ENCODE peak calls at places on chromosomes 1 and 21, in nine cellular contexts. X, A, Z, L, R, H, P, Q and M are unnamed samples.

GRCh38 chr1:205013683-205014367 is 29.2 kb upstream of the CNTN2 start:
- DNase-seq in X (no peak), A (no peak), L (no peak), R (no peak), P (no peak), H (peak), Q (peak), Z (no peak), M (no peak)

GRCh38 chr1:198641506-198641905 is 2.7 kb downstream of the PTPRC start:
- DNase-seq in A (peak), P (no peak), Z (no peak), R (no peak), L (no peak), H (no peak), X (no peak), Q (no peak), M (no peak)

GRCh38 chr1:84300991-84301758 is at the start of gene SAMD13:
- DNase-seq in H (peak), R (peak), Q (peak), X (peak), L (peak), A (peak), Z (peak), P (peak), M (peak)

GRCh38 chr1:223513309-223513708 is 120.1 kb downstream of the CCDC185 start:
- DNase-seq in P (no peak), H (no peak), Z (no peak), X (no peak), Q (no peak), A (no peak), R (no peak), L (no peak), M (no peak)

GRCh38 chr21:34603002-34603709 is 11.8 kb downstream of the RCAN1 start:
- DNase-seq in H (peak), R (peak), L (peak), P (peak), A (peak), Z (peak), X (peak), Q (peak), M (peak)

GRCh38 chr1:26360051-26360806 is 6.3 kb upstream of the CRYBG2 start:
- DNase-seq in R (peak), L (no peak), Q (no peak), X (no peak), A (no peak), P (no peak), Z (peak), H (no peak), M (no peak)

GRCh38 chr1:113453771-113454083 is 63.4 kb downstream of the MAGI3 start:
- DNase-seq in H (no peak), X (no peak), Z (no peak), A (peak), P (no peak), L (no peak), R (no peak), Q (no peak), M (no peak)

GRCh38 chr1:43171312-43171875 is 696 bp downstream of the EBNA1BP2 start:
- DNase-seq in X (no peak), P (no peak), H (no peak), L (no peak), Q (no peak), R (no peak), A (no peak), Z (no peak), M (no peak)

GRCh38 chr1:6470132-6471085 is 4.4 kb upstream of the TNFRSF25 start:
- DNase-seq in A (no peak), X (no peak), H (no peak), Z (no peak), P (no peak), L (no peak), R (no peak), Q (no peak), M (no peak)

GRCh38 chr21:38965910-38966504 is 160.3 kb downstream of the ETS2 start:
- DNase-seq in H (no peak), L (peak), Q (no peak), R (no peak), A (no peak), X (no peak), Z (peak), P (no peak), M (peak)

GRCh38 chr1:108610073-108610472 is 50.2 kb downstream of the EEIG2 start:
- DNase-seq in P (no peak), Q (no peak), L (no peak), Z (no peak), H (no peak), X (no peak), R (no peak), A (no peak), M (no peak)

GRCh38 chr1:167627865-167628641 is 2.0 kb upstream of the RCSD1 start:
- DNase-seq in X (no peak), L (no peak), R (peak), H (no peak), Q (peak), Z (peak), A (peak), P (no peak), M (peak)

GRCh38 chr1:68121536-68121935 is 71.1 kb upstream of the DIRAS3 start:
- DNase-seq in L (no peak), Q (no peak), A (no peak), P (no peak), H (no peak), X (no peak), R (no peak), Z (no peak), M (no peak)

GRCh38 chr1:48076017-48076416 is 78.8 kb upstream of the TRABD2B start:
- DNase-seq in A (no peak), R (no peak), Z (no peak), X (peak), P (no peak), Q (no peak), L (no peak), H (no peak), M (no peak)

GRCh38 chr1:11934295-11935039 is at the start of gene PLOD1:
- DNase-seq in Z (peak), P (peak), X (peak), R (peak), H (peak), L (peak), Q (peak), A (peak), M (peak)
- TF ChIP-seq POLR2A in Z (peak), P (no peak), X (no peak), R (peak), H (peak), L (peak), Q (peak), A (peak), M (peak)

GRCh38 chr1:156804572-156805243 is 11.9 kb downstream of the SH2D2A start:
- DNase-seq in Q (no peak), X (no peak), A (no peak), Z (no peak), H (no peak), R (no peak), L (no peak), P (no peak), M (no peak)

GRCh38 chr1:156801409-156802121 is 15.1 kb downstream of the SH2D2A start:
- DNase-seq in Z (no peak), R (peak), A (no peak), Q (peak), P (no peak), L (peak), H (no peak), X (no peak), M (peak)

GRCh38 chr1:156802421-156802820 is 14.2 kb downstream of the SH2D2A start:
- DNase-seq in R (peak), Q (no peak), H (no peak), A (no peak), P (no peak), Z (no peak), L (no peak), X (peak), M (no peak)

GRCh38 chr1:156804026-156804425 is 12.6 kb downstream of the SH2D2A start:
- DNase-seq in R (no peak), X (no peak), Z (no peak), L (no peak), A (no peak), P (no peak), Q (no peak), H (no peak), M (no peak)

DNA sequence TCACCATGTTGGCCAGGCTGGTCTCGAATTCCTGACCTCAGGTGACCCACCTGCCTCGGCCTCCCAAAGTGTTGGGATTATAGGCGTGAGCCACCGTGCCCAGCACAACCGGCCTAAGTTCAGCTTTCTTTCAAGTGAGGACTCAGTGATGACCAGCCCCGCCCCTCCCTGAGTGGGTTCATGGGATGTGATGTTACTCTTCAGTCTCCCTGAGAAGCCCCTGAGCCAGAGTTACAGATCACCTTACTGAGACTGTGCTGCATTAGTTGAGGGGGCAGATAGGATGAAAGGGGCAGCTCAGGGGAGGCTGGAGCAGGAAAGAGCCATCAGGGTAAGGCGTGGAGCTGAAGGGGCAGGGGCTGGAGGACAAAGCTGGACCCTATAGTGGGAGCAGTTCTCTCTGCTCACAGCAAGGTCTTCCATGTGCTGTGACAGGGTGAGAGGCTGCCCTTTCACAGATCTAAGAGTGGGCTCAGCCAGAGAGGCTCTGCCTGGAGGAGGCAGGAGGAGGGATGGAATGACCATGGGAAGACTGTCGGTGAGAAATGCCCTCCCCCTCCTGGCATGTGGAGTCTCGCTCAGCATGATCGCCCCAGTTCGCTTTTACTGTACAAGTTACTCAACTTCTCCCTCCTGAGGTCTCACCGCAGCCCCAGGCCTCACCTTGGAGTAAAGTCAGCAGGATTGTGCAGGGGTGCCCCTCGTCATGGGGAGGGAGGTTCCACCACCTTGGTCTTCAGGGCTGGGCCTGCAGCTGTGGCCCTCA is 13.4 kb downstream of the SH2D2A start:
- DNase-seq in Q (no peak), H (no peak), L (no peak), R (no peak), P (no peak), A (no peak), X (no peak), Z (no peak), M (no peak)
- TF ChIP-seq POLR2A in Q (no peak), H (no peak), L (no peak), R (no peak), P (no peak), A (no peak), X (no peak), Z (no peak), M (no peak)

GRCh38 chr1:1752671-1753606 is 25.3 kb downstream of the NADK start:
- DNase-seq in L (no peak), R (no peak), A (no peak), Z (no peak), P (no peak), H (no peak), X (no peak), Q (no peak), M (no peak)
- TF ChIP-seq POLR2A in L (no peak), R (no peak), A (no peak), Z (no peak), P (no peak), H (no peak), X (no peak), Q (no peak), M (no peak)

DNA sequence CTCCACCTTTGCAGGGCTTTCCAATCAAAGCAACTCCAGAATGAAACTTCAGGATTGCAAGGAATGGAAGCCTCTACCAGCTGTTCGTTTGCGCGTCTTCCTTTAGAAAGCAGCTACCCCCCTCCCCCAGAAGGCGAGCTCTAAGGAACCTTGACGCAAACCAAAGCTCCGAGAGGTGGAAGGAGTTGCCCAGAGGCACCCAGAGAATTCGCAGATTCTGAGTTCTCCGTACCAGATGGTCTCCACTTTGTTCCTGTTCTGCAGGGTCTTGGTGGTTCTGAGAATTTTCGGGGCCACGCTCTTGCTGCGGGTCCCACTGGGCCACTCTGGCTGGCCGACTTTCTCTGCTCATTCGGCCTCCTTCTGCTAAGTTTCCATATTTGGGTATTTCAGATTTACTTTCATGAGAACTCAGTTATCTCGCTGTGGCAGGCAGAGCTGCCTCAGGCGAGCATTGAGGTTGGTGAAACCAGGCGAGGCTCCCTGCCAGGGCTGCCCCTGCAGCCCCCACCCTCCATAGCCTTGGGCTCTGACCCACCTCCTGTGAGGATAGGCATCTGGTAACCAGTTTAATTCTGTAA is 798 bp downstream of the TRAF5 start:
- DNase-seq in H (no peak), X (no peak), A (peak), L (no peak), P (no peak), Z (peak), Q (peak), R (peak), M (peak)
- TF ChIP-seq POLR2A in H (no peak), X (no peak), A (no peak), L (no peak), P (no peak), Z (no peak), Q (peak), R (no peak), M (no peak)

GRCh38 chr1:213988639-213989070 is 882 bp downstream of the PROX1 start:
- DNase-seq in X (no peak), P (no peak), Z (no peak), Q (no peak), A (no peak), R (no peak), H (no peak), L (no peak), M (peak)

GRCh38 chr1:213987422-213987875 is 324 bp upstream of the PROX1 start:
- DNase-seq in A (no peak), P (no peak), R (no peak), Q (no peak), L (no peak), Z (no peak), H (no peak), X (no peak), M (no peak)

GRCh38 chr1:213989740-213990472 is 2.1 kb downstream of the PROX1 start:
- DNase-seq in Z (peak), R (no peak), P (no peak), H (no peak), Q (no peak), X (no peak), L (no peak), A (no peak), M (no peak)

GRCh38 chr1:213987876-213988638 is at the start of gene PROX1:
- DNase-seq in R (peak), Q (peak), X (peak), H (peak), P (peak), L (peak), Z (peak), A (peak), M (peak)

GRCh38 chr1:213989071-213989739 is 1.4 kb downstream of the PROX1 start:
- DNase-seq in P (no peak), X (no peak), Q (no peak), R (no peak), A (no peak), Z (no peak), H (no peak), L (no peak), M (peak)
- TF ChIP-seq POLR2A in P (no peak), X (no peak), Q (no peak), R (no peak), A (no peak), Z (no peak), H (no peak), L (no peak), M (no peak)